ENCODE peak calls at places on chromosomes 6 and 20, in four cellular contexts. One of them, this sample, is unnamed.

GRCh38 chr6:1839315-1839714 is 229.6 kb downstream of the FOXC1 start:
- DNase-seq in posterior vena cava: no peak
- DNase-seq in nephron progenitor cell: no peak
- DNase-seq in HS-27A: no peak
- DNase-seq in this sample: no peak

GRCh38 chr6:150078788-150079187 is 9.9 kb upstream of the ULBP3 start:
- DNase-seq in posterior vena cava: no peak
- DNase-seq in nephron progenitor cell: no peak
- DNase-seq in HS-27A: no peak
- DNase-seq in this sample: no peak

GRCh38 chr6:113317870-113318269 is 539.3 kb upstream of the MARCKS start:
- DNase-seq in posterior vena cava: no peak
- DNase-seq in nephron progenitor cell: no peak
- DNase-seq in HS-27A: no peak
- DNase-seq in this sample: no peak

GRCh38 chr20:25706793-25707192 is 10.1 kb upstream of the ZNF337 start:
- DNase-seq in posterior vena cava: no peak
- DNase-seq in nephron progenitor cell: no peak
- DNase-seq in HS-27A: no peak
- DNase-seq in this sample: no peak

GRCh38 chr6:43951063-43951755 is 176.0 kb downstream of the MRPL14 start:
- DNase-seq in posterior vena cava: peak
- DNase-seq in nephron progenitor cell: peak
- DNase-seq in HS-27A: no peak
- DNase-seq in this sample: peak

GRCh38 chr6:136052046-136052445 is 198.1 kb downstream of the MTFR2 start:
- DNase-seq in posterior vena cava: no peak
- DNase-seq in nephron progenitor cell: no peak
- DNase-seq in HS-27A: no peak
- DNase-seq in this sample: no peak

GRCh38 chr6:135419162-135419561 is 78.4 kb downstream of the AHI1 start:
- DNase-seq in posterior vena cava: no peak
- DNase-seq in nephron progenitor cell: no peak
- DNase-seq in HS-27A: peak
- DNase-seq in this sample: no peak

GRCh38 chr20:20214757-20215275 is 153.1 kb upstream of the INSM1 start:
- DNase-seq in posterior vena cava: no peak
- DNase-seq in nephron progenitor cell: no peak
- DNase-seq in HS-27A: no peak
- DNase-seq in this sample: no peak

GRCh38 chr20:46546936-46547335 is 3.5 kb downstream of the OCSTAMP start:
- DNase-seq in posterior vena cava: no peak
- DNase-seq in nephron progenitor cell: no peak
- DNase-seq in HS-27A: no peak
- DNase-seq in this sample: no peak

This sample was measured in iPS-NIHi11.